ENCODE peak calls at places on chromosomes 16 and 17, in seven cellular contexts. K is dorsolateral prefrontal cortex; V is CD8-positive, alpha-beta T cell; P is fibroblast of pulmonary artery; H is endodermal cell; R is endothelial cell of umbilical vein; J is cardiac muscle cell. Z is an unnamed sample.

GRCh38 chr17:20908373-20909273 is 134.2 kb downstream of the USP22 start:
- DNase-seq in K (peak), V (peak), P (peak), H (peak), R (peak), J (peak), Z (peak)

GRCh38 chr17:3916825-3917224 is 560 bp upstream of the P2RX1 start:
- DNase-seq in K (no peak), V (no peak), P (no peak), H (no peak), R (no peak), J (no peak), Z (no peak)

GRCh38 chr16:86713021-86713631 is 134.8 kb downstream of the FOXL1 start:
- DNase-seq in K (no peak), V (no peak), P (no peak), H (no peak), R (no peak), J (no peak), Z (no peak)

GRCh38 chr16:89924298-89924924 is 1.3 kb downstream of the TUBB3 start:
- DNase-seq in K (no peak), V (no peak), P (peak), H (peak), R (peak), J (peak), Z (no peak)

GRCh38 chr16:84475643-84476240 is 28.7 kb downstream of the MEAK7 start:
- DNase-seq in K (no peak), V (no peak), P (no peak), H (no peak), R (no peak), J (no peak), Z (no peak)

GRCh38 chr16:52435573-52435972 is 111.4 kb downstream of the TOX3 start:
- DNase-seq in K (no peak), V (no peak), P (no peak), H (no peak), R (no peak), J (no peak), Z (no peak)

GRCh38 chr16:72493681-72494415 is 321.9 kb upstream of the PMFBP1 start:
- DNase-seq in K (no peak), V (no peak), P (peak), H (no peak), R (no peak), J (no peak), Z (peak)

GRCh38 chr16:77062878-77063566 is 128.0 kb upstream of the MON1B start:
- DNase-seq in K (no peak), V (no peak), P (no peak), H (no peak), R (peak), J (no peak), Z (no peak)

GRCh38 chr17:38405654-38406053 is 22.6 kb upstream of the ARHGAP23 start:
- DNase-seq in K (no peak), V (no peak), P (no peak), H (no peak), R (no peak), J (no peak), Z (no peak)

GRCh38 chr17:77948690-77949114 is 9.8 kb upstream of the TNRC6C start:
- DNase-seq in K (no peak), V (no peak), P (peak), H (peak), R (peak), J (peak), Z (no peak)

GRCh38 chr16:7614022-7614795 is 281.6 kb downstream of the RBFOX1 start:
- DNase-seq in K (no peak), V (no peak), P (no peak), H (no peak), R (no peak), J (no peak), Z (no peak)

GRCh38 chr17:48528153-48528912 is 2.5 kb downstream of the HOXB1 start:
- DNase-seq in K (no peak), V (no peak), P (no peak), H (peak), R (no peak), J (no peak), Z (no peak)

GRCh38 chr17:75894049-75894742 is 2.6 kb downstream of the TRIM65 start:
- DNase-seq in K (no peak), V (no peak), P (no peak), H (peak), R (no peak), J (no peak), Z (no peak)

GRCh38 chr17:15741624-15742023 is 9.5 kb downstream of the TBC1D26 start:
- DNase-seq in K (no peak), V (no peak), P (no peak), H (no peak), R (no peak), J (no peak), Z (no peak)

GRCh38 chr17:73595068-73595865 is 49.0 kb downstream of the SDK2 start:
- DNase-seq in K (peak), V (no peak), P (no peak), H (peak), R (no peak), J (peak), Z (no peak)

GRCh38 chr17:15284537-15284936 is 19.4 kb upstream of the PMP22 start:
- DNase-seq in K (no peak), V (no peak), P (no peak), H (no peak), R (no peak), J (no peak), Z (no peak)

GRCh38 chr17:70239391-70239826 is 70.1 kb downstream of the KCNJ2 start:
- DNase-seq in K (no peak), V (no peak), P (no peak), H (no peak), R (peak), J (no peak), Z (no peak)

GRCh38 chr17:80855968-80856862 is 135.4 kb upstream of the CHMP6 start:
- DNase-seq in K (no peak), V (peak), P (peak), H (peak), R (peak), J (no peak), Z (peak)

GRCh38 chr16:4329354-4329775 is 13.5 kb downstream of the GLIS2 start:
- DNase-seq in K (no peak), V (no peak), P (no peak), H (no peak), R (no peak), J (no peak), Z (no peak)

GRCh38 chr16:11632455-11632921 is 35.8 kb upstream of the SNN start:
- DNase-seq in K (no peak), V (no peak), P (peak), H (peak), R (peak), J (peak), Z (peak)

GRCh38 chr17:2656293-2656692 is 55.3 kb downstream of the CLUH start:
- DNase-seq in K (no peak), V (no peak), P (no peak), H (no peak), R (no peak), J (no peak), Z (no peak)

GRCh38 chr16:75764154-75764768 is 38.0 kb upstream of the CPHXL start:
- DNase-seq in K (no peak), V (peak), P (peak), H (peak), R (peak), J (peak), Z (peak)

GRCh38 chr17:31175237-31175636 is 80.5 kb downstream of the NF1 start:
- DNase-seq in K (no peak), V (no peak), P (no peak), H (no peak), R (no peak), J (no peak), Z (no peak)

GRCh38 chr17:29590979-29591736 is 1.7 kb upstream of the GIT1 start:
- DNase-seq in K (no peak), V (no peak), P (peak), H (no peak), R (no peak), J (peak), Z (no peak)

GRCh38 chr17:70906808-70907207 is 737.5 kb downstream of the KCNJ2 start:
- DNase-seq in K (no peak), V (no peak), P (peak), H (no peak), R (no peak), J (peak), Z (no peak)

GRCh38 chr17:64507418-64507766 is 615 bp downstream of the CEP95 start:
- DNase-seq in K (no peak), V (no peak), P (peak), H (no peak), R (peak), J (peak), Z (peak)

GRCh38 chr16:86714166-86714565 is 135.8 kb downstream of the FOXL1 start:
- DNase-seq in K (no peak), V (no peak), P (peak), H (peak), R (no peak), J (peak), Z (no peak)

GRCh38 chr17:75662511-75662910 is 4.4 kb downstream of the RECQL5 start:
- DNase-seq in K (no peak), V (no peak), P (no peak), H (no peak), R (no peak), J (no peak), Z (no peak)

GRCh38 chr16:80161799-80162380 is 378.9 kb upstream of the DYNLRB2 start:
- DNase-seq in K (no peak), V (no peak), P (no peak), H (no peak), R (no peak), J (no peak), Z (no peak)

GRCh38 chr16:31476305-31477219 is 4.6 kb downstream of the TGFB1I1 start:
- DNase-seq in K (no peak), V (peak), P (no peak), H (peak), R (no peak), J (peak), Z (no peak)

GRCh38 chr16:29662729-29663019 is 373 bp upstream of the SPN start:
- DNase-seq in K (no peak), V (peak), P (no peak), H (no peak), R (no peak), J (no peak), Z (no peak)

GRCh38 chr17:2054262-2054739 is 602 bp upstream of the HIC1 start:
- DNase-seq in K (no peak), V (no peak), P (peak), H (peak), R (peak), J (peak), Z (no peak)

DNA sequence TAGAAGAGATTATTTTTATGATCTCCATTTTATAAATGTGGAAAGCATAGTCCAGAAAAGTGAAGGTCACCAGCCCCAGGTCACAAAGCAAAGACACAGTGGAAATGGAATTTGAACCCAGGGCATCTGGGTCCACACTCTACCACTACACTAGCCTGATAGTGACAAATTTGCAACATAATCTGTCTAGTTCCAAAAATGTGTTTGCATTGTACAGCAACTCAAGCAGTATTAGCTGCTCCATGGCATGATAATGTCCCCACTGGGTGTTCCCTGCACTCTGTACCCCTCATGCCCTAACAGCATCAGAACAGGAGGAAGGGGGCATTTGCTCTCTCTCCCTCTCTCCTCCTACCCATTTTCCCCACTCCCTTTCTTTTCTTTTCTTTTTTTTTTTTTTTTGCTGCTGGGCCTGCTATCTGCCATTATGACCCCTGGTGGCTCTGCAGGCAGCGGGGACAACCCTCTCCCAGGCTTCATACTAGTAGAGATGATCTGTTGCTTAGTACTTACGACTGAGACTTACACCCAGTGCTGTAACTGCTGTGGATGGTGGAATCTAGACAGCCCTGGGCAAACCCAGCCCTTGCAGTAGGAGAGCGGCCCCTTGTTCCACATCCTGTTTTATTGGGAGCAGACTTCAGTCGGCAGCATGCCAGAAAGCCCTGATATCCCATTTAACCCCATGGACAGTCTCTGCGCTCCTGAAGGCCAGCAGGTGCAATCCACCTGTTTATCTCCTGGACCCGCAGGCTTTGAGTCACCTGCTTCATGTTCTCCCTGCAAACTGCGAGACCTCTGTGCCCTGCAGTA is 306.3 kb downstream of the SOX9 start:
- DNase-seq in K (no peak), V (no peak), P (no peak), H (peak), R (no peak), J (no peak), Z (no peak)
- TF ChIP-seq CTCF in K (no peak), V (no peak), P (no peak), H (peak), R (no peak), J (no peak), Z (no peak)

GRCh38 chr16:51149251-51149661 is 1.8 kb downstream of the SALL1 start:
- DNase-seq in K (no peak), V (no peak), P (no peak), H (peak), R (no peak), J (peak), Z (no peak)

GRCh38 chr16:51149721-51150158 is 1.3 kb downstream of the SALL1 start:
- DNase-seq in K (no peak), V (no peak), P (no peak), H (peak), R (no peak), J (peak), Z (no peak)

GRCh38 chr16:51148674-51149228 is 2.3 kb downstream of the SALL1 start:
- DNase-seq in K (no peak), V (no peak), P (peak), H (no peak), R (no peak), J (no peak), Z (no peak)

GRCh38 chr16:51146256-51146924 is 4.7 kb downstream of the SALL1 start:
- DNase-seq in K (no peak), V (no peak), P (peak), H (no peak), R (no peak), J (peak), Z (no peak)

GRCh38 chr16:51147776-51148673 is 3.0 kb downstream of the SALL1 start:
- DNase-seq in K (no peak), V (no peak), P (no peak), H (no peak), R (no peak), J (no peak), Z (no peak)
- H3K4me3 ChIP-seq in K (peak), V (no peak), P (no peak), H (peak), R (no peak), J (peak), Z (no peak)

GRCh38 chr17:66172144-66172543 is 19.8 kb downstream of the CEP112 start:
- DNase-seq in K (no peak), V (no peak), P (no peak), H (no peak), R (no peak), J (no peak), Z (no peak)

GRCh38 chr17:66172706-66173223 is 19.2 kb downstream of the CEP112 start:
- DNase-seq in K (no peak), V (no peak), P (no peak), H (no peak), R (no peak), J (no peak), Z (no peak)

GRCh38 chr17:66169839-66170238 is 22.1 kb downstream of the CEP112 start:
- DNase-seq in K (no peak), V (no peak), P (no peak), H (no peak), R (no peak), J (no peak), Z (no peak)

GRCh38 chr17:66171692-66172091 is 20.2 kb downstream of the CEP112 start:
- DNase-seq in K (no peak), V (no peak), P (no peak), H (no peak), R (no peak), J (no peak), Z (no peak)

DNA sequence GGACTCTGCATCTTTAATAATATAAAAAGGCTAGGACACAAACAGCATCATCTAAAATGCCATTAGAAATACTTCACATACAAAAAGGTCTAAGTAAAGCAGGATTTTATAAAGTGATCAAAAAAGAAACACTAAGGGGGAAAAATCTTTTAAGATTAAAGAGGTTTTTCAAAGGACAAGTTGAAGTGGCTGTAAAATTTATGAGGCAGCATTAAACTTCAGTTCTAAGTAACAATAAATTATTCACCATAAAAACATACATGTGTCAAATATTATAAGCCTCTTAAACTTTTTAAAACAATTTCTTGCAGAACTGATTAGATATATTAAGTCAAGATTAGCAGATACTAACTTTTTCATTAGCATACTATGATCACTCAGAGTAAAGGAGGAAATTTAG is 20.8 kb downstream of the CEP112 start:
- DNase-seq in K (no peak), V (no peak), P (no peak), H (no peak), R (no peak), J (no peak), Z (no peak)
- TF ChIP-seq CTCF in K (no peak), V (no peak), P (no peak), H (no peak), R (no peak), J (no peak), Z (no peak)

DNA sequence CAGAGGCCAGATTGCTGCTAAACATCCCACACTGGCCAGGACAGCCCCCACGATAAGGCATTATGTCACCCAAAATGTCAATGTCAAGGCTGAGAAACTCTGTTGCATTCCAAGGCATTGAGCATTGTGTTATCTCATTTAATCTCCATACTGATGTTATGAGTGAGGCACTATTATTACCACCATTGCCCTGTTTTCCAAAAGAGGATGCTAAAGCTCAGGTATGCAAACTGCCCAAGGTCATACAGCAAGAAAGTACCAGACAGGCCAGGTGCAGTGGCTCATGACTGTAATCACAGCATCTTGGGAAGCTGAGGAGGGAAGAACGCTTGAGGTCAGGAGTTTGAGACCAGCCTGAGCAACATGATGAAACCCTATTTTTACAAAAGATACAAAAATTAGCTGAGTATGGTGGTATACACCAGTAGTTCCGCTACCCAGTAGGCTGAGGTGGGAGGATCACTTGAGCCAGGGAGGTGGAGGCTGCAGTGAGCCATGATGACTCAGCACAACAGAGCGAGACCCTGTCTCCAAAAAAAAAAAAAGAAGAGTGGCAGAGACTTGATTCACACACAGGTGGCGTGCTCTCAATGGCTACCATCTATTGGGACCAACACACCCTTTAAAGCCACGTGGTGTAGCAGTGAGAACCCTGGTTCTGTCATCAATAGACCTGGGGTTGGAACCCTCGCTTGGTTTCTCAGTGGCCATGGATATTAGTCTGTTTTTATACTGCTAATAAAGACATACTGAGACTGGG is 58.8 kb upstream of the GRIN2A start:
- DNase-seq in K (no peak), V (no peak), P (no peak), H (no peak), R (no peak), J (no peak), Z (no peak)
- H3K4me3 ChIP-seq in K (no peak), V (no peak), P (no peak), H (no peak), R (no peak), J (no peak), Z (no peak)

GRCh38 chr17:16969931-16970906 is 1.7 kb downstream of the TNFRSF13B start:
- DNase-seq in K (no peak), V (no peak), P (no peak), H (peak), R (no peak), J (no peak), Z (no peak)
- TF ChIP-seq CTCF in K (no peak), V (no peak), P (no peak), H (no peak), R (no peak), J (no peak), Z (no peak)

Z was measured in AG09309.